ENCODE peak calls at places on chromosome 15, in eight cellular contexts. I is activated CD8-positive, alpha-beta T cell treated with anti-CD3 and anti-CD28 coated beads for 36 hours; G is NCI-H774; H is dermis blood vessel endothelial cell; P is GM10248; O is cardiac fibroblast; S is NCI-H446; Z is mesothelial cell of epicardium. X is an unnamed sample.

GRCh38 chr15:91407237-91407889 is 307.3 kb downstream of the SV2B start:
- DNase-seq in I (peak), G (peak), H (no peak), P (no peak), O (peak), S (peak), Z (no peak), X (peak)

GRCh38 chr15:59299919-59300617 is 72.6 kb downstream of the MYO1E start:
- DNase-seq in I (peak), G (no peak), H (peak), P (peak), O (peak), S (no peak), Z (no peak), X (peak)

GRCh38 chr15:33551860-33552259 is 241.1 kb downstream of the RYR3 start:
- DNase-seq in I (no peak), G (no peak), H (no peak), P (no peak), O (no peak), S (no peak), Z (no peak), X (no peak)

GRCh38 chr15:55282284-55282833 is 7.3 kb downstream of the RAB27A start:
- DNase-seq in I (peak), G (no peak), H (peak), P (no peak), O (peak), S (no peak), Z (no peak), X (no peak)

GRCh38 chr15:92452143-92452542 is 58.5 kb downstream of the ST8SIA2 start:
- DNase-seq in I (no peak), G (no peak), H (no peak), P (no peak), O (no peak), S (no peak), Z (no peak), X (no peak)

GRCh38 chr15:74815121-74815933 is 2.7 kb downstream of the LMAN1L start:
- DNase-seq in I (no peak), G (no peak), H (no peak), P (no peak), O (no peak), S (peak), Z (no peak), X (no peak)

GRCh38 chr15:33021806-33022389 is 172.6 kb downstream of the FMN1 start:
- DNase-seq in I (no peak), G (peak), H (peak), P (peak), O (peak), S (no peak), Z (no peak), X (peak)

GRCh38 chr15:88803920-88804247 is 648 bp downstream of the ACAN start:
- DNase-seq in I (no peak), G (no peak), H (no peak), P (no peak), O (no peak), S (no peak), Z (no peak), X (no peak)

GRCh38 chr15:45168286-45168685 is 19.5 kb downstream of the SHF start:
- DNase-seq in I (no peak), G (no peak), H (no peak), P (no peak), O (no peak), S (no peak), Z (no peak), X (no peak)

GRCh38 chr15:27990411-27991338 is 108.4 kb downstream of the OCA2 start:
- DNase-seq in I (no peak), G (peak), H (no peak), P (no peak), O (no peak), S (peak), Z (no peak), X (no peak)

GRCh38 chr15:69542028-69542427 is 89.4 kb downstream of the RPLP1 start:
- DNase-seq in I (no peak), G (no peak), H (no peak), P (no peak), O (no peak), S (no peak), Z (no peak), X (no peak)

GRCh38 chr15:67085237-67085817 is 19.9 kb downstream of the SMAD3 start:
- DNase-seq in I (peak), G (no peak), H (peak), P (no peak), O (no peak), S (no peak), Z (no peak), X (no peak)

GRCh38 chr15:70629735-70630273 is 133.6 kb downstream of the UACA start:
- DNase-seq in I (no peak), G (no peak), H (no peak), P (no peak), O (no peak), S (no peak), Z (no peak), X (no peak)

GRCh38 chr15:28936481-28936881 is 50.7 kb downstream of the APBA2 start:
- DNase-seq in I (peak), G (no peak), H (no peak), P (no peak), O (no peak), S (no peak), Z (no peak), X (no peak)

GRCh38 chr15:33226559-33227181 is 32.2 kb upstream of the FMN1 start:
- DNase-seq in I (peak), G (peak), H (peak), P (no peak), O (peak), S (no peak), Z (no peak), X (peak)

GRCh38 chr15:47360296-47360695 is 357.0 kb upstream of the SEMA6D start:
- DNase-seq in I (no peak), G (no peak), H (no peak), P (no peak), O (peak), S (no peak), Z (no peak), X (no peak)

GRCh38 chr15:42940527-42940926 is 19.9 kb upstream of the TTBK2 start:
- DNase-seq in I (no peak), G (no peak), H (no peak), P (no peak), O (no peak), S (no peak), Z (no peak), X (no peak)

GRCh38 chr15:52054381-52054780 is 35.4 kb downstream of the MAPK6 start:
- DNase-seq in I (no peak), G (no peak), H (no peak), P (no peak), O (peak), S (no peak), Z (no peak), X (no peak)

GRCh38 chr15:59687831-59688230 is 1.3 kb downstream of the BNIP2 start:
- DNase-seq in I (peak), G (no peak), H (peak), P (peak), O (peak), S (no peak), Z (no peak), X (peak)

GRCh38 chr15:43293402-43293801 is 26.7 kb upstream of the TGM5 start:
- DNase-seq in I (peak), G (no peak), H (no peak), P (no peak), O (no peak), S (no peak), Z (no peak), X (no peak)

GRCh38 chr15:66293085-66293418 is 316 bp upstream of the DIS3L start:
- DNase-seq in I (no peak), G (no peak), H (no peak), P (no peak), O (no peak), S (no peak), Z (no peak), X (no peak)

GRCh38 chr15:74314897-74315438 is 52.5 kb downstream of the CYP11A1 start:
- DNase-seq in I (peak), G (no peak), H (no peak), P (no peak), O (no peak), S (no peak), Z (no peak), X (peak)

GRCh38 chr15:68213991-68214837 is 9.1 kb upstream of the CALML4 start:
- DNase-seq in I (no peak), G (no peak), H (no peak), P (no peak), O (no peak), S (no peak), Z (no peak), X (no peak)

GRCh38 chr15:64507293-64507802 is 47.0 kb downstream of the ZNF609 start:
- DNase-seq in I (peak), G (no peak), H (peak), P (peak), O (peak), S (no peak), Z (peak), X (peak)

GRCh38 chr15:66820474-66821258 is 118.6 kb downstream of the SMAD6 start:
- DNase-seq in I (no peak), G (no peak), H (no peak), P (no peak), O (no peak), S (no peak), Z (no peak), X (no peak)

GRCh38 chr15:31598620-31599019 is 272.0 kb downstream of the KLF13 start:
- DNase-seq in I (no peak), G (peak), H (no peak), P (no peak), O (no peak), S (no peak), Z (no peak), X (no peak)

GRCh38 chr15:38885001-38885400 is 320.4 kb upstream of the RASGRP1 start:
- DNase-seq in I (no peak), G (no peak), H (peak), P (no peak), O (peak), S (no peak), Z (no peak), X (no peak)

X was measured in Jurkat, Clone E6-1.